ENCODE peak calls at places on chromosomes 7 and 10, in eight cellular contexts. One of them, this sample, is unnamed.

GRCh38 chr7:140176271-140176701 is 497 bp downstream of the KDM7A start:
- DNase-seq in IMR-90: no peak
- DNase-seq in HCT116: no peak
- DNase-seq in fibroblast of pulmonary artery: no peak
- DNase-seq in tibial artery: no peak
- DNase-seq in foreskin fibroblast: peak
- DNase-seq in uterus: no peak
- DNase-seq in GM06990: no peak
- DNase-seq in this sample: no peak

GRCh38 chr7:114481995-114482394 is 67.4 kb downstream of the FOXP2 start:
- DNase-seq in fibroblast of pulmonary artery: peak
- DNase-seq in HCT116: no peak
- DNase-seq in IMR-90: peak
- DNase-seq in foreskin fibroblast: peak
- DNase-seq in uterus: no peak
- DNase-seq in GM06990: no peak
- DNase-seq in tibial artery: no peak
- DNase-seq in this sample: no peak

GRCh38 chr10:64086083-64086772 is 565.0 kb downstream of the REEP3 start:
- DNase-seq in tibial artery: no peak
- DNase-seq in foreskin fibroblast: no peak
- DNase-seq in HCT116: no peak
- DNase-seq in GM06990: no peak
- DNase-seq in uterus: no peak
- DNase-seq in fibroblast of pulmonary artery: no peak
- DNase-seq in IMR-90: no peak
- DNase-seq in this sample: no peak

GRCh38 chr10:113087082-113088029 is 137.3 kb downstream of the TCF7L2 start:
- DNase-seq in HCT116: peak
- DNase-seq in IMR-90: peak
- DNase-seq in uterus: peak
- DNase-seq in fibroblast of pulmonary artery: peak
- DNase-seq in GM06990: no peak
- DNase-seq in tibial artery: peak
- DNase-seq in foreskin fibroblast: peak
- DNase-seq in this sample: no peak

GRCh38 chr7:114084381-114085312 is 165.8 kb upstream of the PPP1R3A start:
- DNase-seq in tibial artery: no peak
- DNase-seq in foreskin fibroblast: peak
- DNase-seq in IMR-90: no peak
- DNase-seq in HCT116: no peak
- DNase-seq in GM06990: peak
- DNase-seq in uterus: peak
- DNase-seq in fibroblast of pulmonary artery: peak
- DNase-seq in this sample: peak

GRCh38 chr10:127314797-127315196 is 118.4 kb upstream of the INSYN2A start:
- DNase-seq in foreskin fibroblast: no peak
- DNase-seq in HCT116: no peak
- DNase-seq in tibial artery: no peak
- DNase-seq in fibroblast of pulmonary artery: no peak
- DNase-seq in IMR-90: no peak
- DNase-seq in uterus: no peak
- DNase-seq in GM06990: no peak
- DNase-seq in this sample: no peak

GRCh38 chr7:36440880-36441279 is 51.2 kb downstream of the ANLN start:
- DNase-seq in uterus: no peak
- DNase-seq in IMR-90: peak
- DNase-seq in HCT116: peak
- DNase-seq in fibroblast of pulmonary artery: peak
- DNase-seq in GM06990: no peak
- DNase-seq in tibial artery: no peak
- DNase-seq in foreskin fibroblast: no peak
- DNase-seq in this sample: no peak

GRCh38 chr7:133130166-133130565 is 48.3 kb upstream of the CHCHD3 start:
- DNase-seq in fibroblast of pulmonary artery: no peak
- DNase-seq in GM06990: no peak
- DNase-seq in foreskin fibroblast: no peak
- DNase-seq in HCT116: no peak
- DNase-seq in uterus: no peak
- DNase-seq in IMR-90: no peak
- DNase-seq in tibial artery: no peak
- DNase-seq in this sample: no peak

GRCh38 chr7:45088821-45089313 is at the start of gene NACAD:
- DNase-seq in foreskin fibroblast: no peak
- DNase-seq in IMR-90: peak
- DNase-seq in GM06990: no peak
- DNase-seq in fibroblast of pulmonary artery: no peak
- DNase-seq in uterus: peak
- DNase-seq in tibial artery: peak
- DNase-seq in HCT116: no peak
- DNase-seq in this sample: peak

GRCh38 chr10:30422981-30423654 is 10.9 kb upstream of the MAP3K8 start:
- DNase-seq in fibroblast of pulmonary artery: peak
- DNase-seq in foreskin fibroblast: no peak
- DNase-seq in IMR-90: peak
- DNase-seq in tibial artery: peak
- DNase-seq in uterus: no peak
- DNase-seq in HCT116: no peak
- DNase-seq in GM06990: no peak
- DNase-seq in this sample: peak

GRCh38 chr10:62327897-62328296 is 46.3 kb upstream of the ZNF365 start:
- DNase-seq in HCT116: no peak
- DNase-seq in GM06990: no peak
- DNase-seq in fibroblast of pulmonary artery: no peak
- DNase-seq in uterus: no peak
- DNase-seq in IMR-90: no peak
- DNase-seq in foreskin fibroblast: peak
- DNase-seq in tibial artery: no peak
- DNase-seq in this sample: no peak

GRCh38 chr10:86375204-86375603 is 8.6 kb upstream of the GRID1 start:
- DNase-seq in IMR-90: no peak
- DNase-seq in HCT116: no peak
- DNase-seq in GM06990: no peak
- DNase-seq in foreskin fibroblast: no peak
- DNase-seq in tibial artery: peak
- DNase-seq in uterus: no peak
- DNase-seq in fibroblast of pulmonary artery: no peak
- DNase-seq in this sample: no peak

GRCh38 chr7:366171-366916 is 76.4 kb downstream of the FOXL3 start:
- DNase-seq in GM06990: no peak
- DNase-seq in uterus: no peak
- DNase-seq in fibroblast of pulmonary artery: no peak
- DNase-seq in foreskin fibroblast: peak
- DNase-seq in HCT116: no peak
- DNase-seq in tibial artery: no peak
- DNase-seq in IMR-90: peak
- DNase-seq in this sample: no peak

DNA sequence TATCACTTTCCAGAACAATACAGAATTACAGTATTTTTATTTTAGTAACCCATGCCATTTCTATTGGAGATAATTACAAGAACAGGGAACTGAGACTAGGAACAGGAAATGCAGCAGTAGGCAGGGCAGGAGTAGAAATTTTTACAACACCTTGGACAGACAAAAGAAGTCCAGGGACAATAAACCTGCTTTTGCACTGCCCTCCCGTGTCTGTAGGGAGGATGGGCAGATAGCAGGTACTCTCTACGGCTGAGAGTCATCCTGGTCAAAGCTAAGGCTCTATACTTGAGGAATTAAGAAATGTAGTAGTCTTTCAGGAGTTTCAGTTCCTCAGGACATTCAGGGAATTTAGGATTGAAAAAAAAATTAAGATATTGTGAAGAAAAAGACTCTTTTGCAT is 63.4 kb downstream of the VAX1 start:
- DNase-seq in HCT116: peak
- DNase-seq in IMR-90: no peak
- DNase-seq in tibial artery: no peak
- DNase-seq in GM06990: no peak
- DNase-seq in uterus: no peak
- DNase-seq in fibroblast of pulmonary artery: no peak
- DNase-seq in foreskin fibroblast: no peak
- DNase-seq in this sample: no peak
- TF ChIP-seq CTCF in HCT116: peak
- TF ChIP-seq CTCF in IMR-90: no peak
- TF ChIP-seq CTCF in tibial artery: no peak
- TF ChIP-seq CTCF in GM06990: no peak
- TF ChIP-seq CTCF in uterus: no peak
- TF ChIP-seq CTCF in fibroblast of pulmonary artery: no peak
- TF ChIP-seq CTCF in foreskin fibroblast: no peak
- TF ChIP-seq CTCF in this sample: no peak

GRCh38 chr7:47991270-47991669 is 11.9 kb upstream of the HUS1 start:
- DNase-seq in foreskin fibroblast: no peak
- DNase-seq in GM06990: no peak
- DNase-seq in fibroblast of pulmonary artery: no peak
- DNase-seq in IMR-90: no peak
- DNase-seq in tibial artery: no peak
- DNase-seq in HCT116: no peak
- DNase-seq in uterus: no peak
- DNase-seq in this sample: no peak
- H3K4me3 ChIP-seq in foreskin fibroblast: peak
- H3K4me3 ChIP-seq in GM06990: peak
- H3K4me3 ChIP-seq in fibroblast of pulmonary artery: no peak
- H3K4me3 ChIP-seq in IMR-90: no peak
- H3K4me3 ChIP-seq in tibial artery: peak
- H3K4me3 ChIP-seq in HCT116: no peak
- H3K4me3 ChIP-seq in uterus: no peak
- H3K4me3 ChIP-seq in this sample: peak

DNA sequence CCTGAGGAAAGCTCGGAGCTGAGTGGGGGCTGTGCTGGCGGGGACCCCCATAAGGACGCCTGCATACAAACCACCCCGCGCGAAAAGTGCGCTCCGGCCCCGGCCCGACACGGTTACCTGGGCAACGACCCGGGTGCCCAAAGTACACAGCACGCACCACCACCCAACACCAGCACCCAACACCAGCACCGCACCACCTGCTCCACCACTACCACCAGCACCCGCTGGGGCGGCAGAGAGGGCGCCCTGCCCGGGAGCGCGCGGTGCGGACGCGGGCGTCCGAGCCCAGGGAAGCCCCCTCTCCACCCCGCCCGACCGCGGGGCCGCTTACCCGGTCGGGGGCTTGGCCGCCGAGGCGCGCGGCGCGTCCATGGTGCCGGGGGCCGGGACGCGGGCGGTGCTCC is 345 bp downstream of the COBL start:
- DNase-seq in IMR-90: no peak
- DNase-seq in foreskin fibroblast: no peak
- DNase-seq in uterus: no peak
- DNase-seq in GM06990: no peak
- DNase-seq in fibroblast of pulmonary artery: no peak
- DNase-seq in HCT116: no peak
- DNase-seq in tibial artery: no peak
- DNase-seq in this sample: peak
- TF ChIP-seq CTCF in IMR-90: no peak
- TF ChIP-seq CTCF in foreskin fibroblast: no peak
- TF ChIP-seq CTCF in uterus: no peak
- TF ChIP-seq CTCF in GM06990: no peak
- TF ChIP-seq CTCF in fibroblast of pulmonary artery: no peak
- TF ChIP-seq CTCF in HCT116: no peak
- TF ChIP-seq CTCF in tibial artery: no peak
- TF ChIP-seq CTCF in this sample: peak

GRCh38 chr10:68992721-68993440 is 4.3 kb downstream of the KIFBP start:
- DNase-seq in IMR-90: peak
- DNase-seq in foreskin fibroblast: peak
- DNase-seq in uterus: no peak
- DNase-seq in HCT116: no peak
- DNase-seq in tibial artery: peak
- DNase-seq in fibroblast of pulmonary artery: peak
- DNase-seq in GM06990: no peak
- DNase-seq in this sample: peak
- H3K4me3 ChIP-seq in IMR-90: no peak
- H3K4me3 ChIP-seq in foreskin fibroblast: peak
- H3K4me3 ChIP-seq in uterus: no peak
- H3K4me3 ChIP-seq in HCT116: no peak
- H3K4me3 ChIP-seq in tibial artery: peak
- H3K4me3 ChIP-seq in fibroblast of pulmonary artery: no peak
- H3K4me3 ChIP-seq in GM06990: no peak
- H3K4me3 ChIP-seq in this sample: peak

DNA sequence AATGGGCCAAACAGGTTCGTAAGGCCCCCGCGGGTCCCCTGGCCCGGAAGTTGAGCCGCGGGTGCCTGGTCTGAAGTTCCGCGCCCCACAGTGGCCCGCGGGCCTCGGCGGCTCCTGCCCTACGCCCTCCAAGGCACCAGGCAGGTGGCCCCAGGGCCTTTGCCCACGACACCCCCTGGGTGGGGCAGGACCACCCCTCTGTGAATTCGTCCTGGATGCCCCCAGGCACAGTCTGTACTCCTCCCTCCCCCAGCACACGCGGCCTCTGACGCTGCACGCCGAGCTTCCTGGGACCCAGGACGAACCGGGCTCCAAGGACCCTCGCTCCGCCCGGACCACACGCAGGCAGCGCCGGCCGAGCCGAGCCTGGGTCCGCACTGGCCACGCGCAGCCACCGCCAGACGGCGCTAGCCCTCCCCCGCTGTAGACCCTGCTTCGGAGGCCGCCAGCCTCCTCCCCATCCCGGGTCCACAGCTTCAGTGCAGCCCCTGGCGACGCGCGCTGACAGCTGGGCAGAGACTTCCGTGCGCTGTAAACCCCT is 810 bp upstream of the TCERG1L start:
- DNase-seq in HCT116: no peak
- DNase-seq in tibial artery: no peak
- DNase-seq in GM06990: no peak
- DNase-seq in fibroblast of pulmonary artery: no peak
- DNase-seq in foreskin fibroblast: no peak
- DNase-seq in IMR-90: no peak
- DNase-seq in uterus: no peak
- DNase-seq in this sample: no peak
- TF ChIP-seq CTCF in HCT116: no peak
- TF ChIP-seq CTCF in tibial artery: no peak
- TF ChIP-seq CTCF in GM06990: no peak
- TF ChIP-seq CTCF in fibroblast of pulmonary artery: no peak
- TF ChIP-seq CTCF in foreskin fibroblast: no peak
- TF ChIP-seq CTCF in IMR-90: no peak
- TF ChIP-seq CTCF in uterus: no peak
- TF ChIP-seq CTCF in this sample: peak

This sample was measured in left ventricle myocardium inferior.